ENCODE peak calls at places on chromosomes 6 and 20, in four cellular contexts. One of them, this sample, is unnamed.

GRCh38 chr6:72522735-72523141 is 99.1 kb upstream of the KCNQ5 start:
- DNase-seq in HFFc6: no peak
- DNase-seq in GM12865: peak
- DNase-seq in HTR-8/SVneo: peak
- DNase-seq in this sample: peak

GRCh38 chr6:20789162-20789561 is 254.9 kb downstream of the CDKAL1 start:
- DNase-seq in HTR-8/SVneo: no peak
- DNase-seq in GM12865: no peak
- DNase-seq in HFFc6: no peak
- DNase-seq in this sample: no peak

GRCh38 chr20:61983965-61984364 is 81.7 kb downstream of the TAF4 start:
- DNase-seq in HTR-8/SVneo: no peak
- DNase-seq in HFFc6: no peak
- DNase-seq in GM12865: no peak
- DNase-seq in this sample: no peak

GRCh38 chr20:45301824-45302251 is 4.8 kb upstream of the RBPJL start:
- DNase-seq in HTR-8/SVneo: no peak
- DNase-seq in GM12865: peak
- DNase-seq in HFFc6: no peak
- DNase-seq in this sample: no peak

GRCh38 chr6:53465732-53466131 is 79.2 kb downstream of the GCLC start:
- DNase-seq in HTR-8/SVneo: no peak
- DNase-seq in GM12865: no peak
- DNase-seq in HFFc6: no peak
- DNase-seq in this sample: no peak

GRCh38 chr20:50510706-50511401 is 671 bp downstream of the PTPN1 start:
- DNase-seq in GM12865: no peak
- DNase-seq in HTR-8/SVneo: no peak
- DNase-seq in HFFc6: no peak
- DNase-seq in this sample: no peak

GRCh38 chr6:36129889-36130671 is at the start of gene MAPK13:
- DNase-seq in HFFc6: no peak
- DNase-seq in GM12865: no peak
- DNase-seq in HTR-8/SVneo: no peak
- DNase-seq in this sample: peak

GRCh38 chr6:44298864-44299263 is 14.3 kb downstream of the AARS2 start:
- DNase-seq in HFFc6: no peak
- DNase-seq in GM12865: no peak
- DNase-seq in HTR-8/SVneo: no peak
- DNase-seq in this sample: no peak

GRCh38 chr6:156977527-156978291 is 200.5 kb downstream of the ARID1B start:
- DNase-seq in GM12865: no peak
- DNase-seq in HFFc6: no peak
- DNase-seq in HTR-8/SVneo: no peak
- DNase-seq in this sample: no peak

GRCh38 chr6:139370047-139370706 is 4.3 kb downstream of the CITED2 start:
- DNase-seq in HFFc6: peak
- DNase-seq in GM12865: peak
- DNase-seq in HTR-8/SVneo: no peak
- DNase-seq in this sample: peak

GRCh38 chr6:298233-299049 is 6.2 kb downstream of the DUSP22 start:
- DNase-seq in HTR-8/SVneo: no peak
- DNase-seq in HFFc6: no peak
- DNase-seq in GM12865: peak
- DNase-seq in this sample: peak

GRCh38 chr20:8969062-8969694 is 99.7 kb upstream of the PLCB4 start:
- DNase-seq in GM12865: no peak
- DNase-seq in HTR-8/SVneo: no peak
- DNase-seq in HFFc6: no peak
- DNase-seq in this sample: no peak

GRCh38 chr6:9397981-9398559 is 962.7 kb upstream of the SLC35B3 start:
- DNase-seq in HFFc6: no peak
- DNase-seq in GM12865: no peak
- DNase-seq in HTR-8/SVneo: peak
- DNase-seq in this sample: no peak

GRCh38 chr6:121376411-121376810 is 42.1 kb upstream of the TBC1D32 start:
- DNase-seq in HTR-8/SVneo: no peak
- DNase-seq in GM12865: no peak
- DNase-seq in HFFc6: no peak
- DNase-seq in this sample: no peak

GRCh38 chr6:39214846-39215639 is 14.2 kb downstream of the KCNK5 start:
- DNase-seq in HFFc6: no peak
- DNase-seq in HTR-8/SVneo: no peak
- DNase-seq in GM12865: no peak
- DNase-seq in this sample: no peak

GRCh38 chr20:36481380-36482043 is 59.8 kb upstream of the MYL9 start:
- DNase-seq in GM12865: no peak
- DNase-seq in HTR-8/SVneo: no peak
- DNase-seq in HFFc6: no peak
- DNase-seq in this sample: no peak